ENCODE peak calls at places on chromosomes 16 and 17, in seven cellular contexts. P, X, V, C, L, H and R are unnamed samples.

GRCh38 chr16:17647879-17648649 is 177.3 kb upstream of the XYLT1 start:
- DNase-seq in C (no peak), V (no peak), L (no peak), H (no peak), P (no peak), X (no peak), R (no peak)

GRCh38 chr17:67549787-67550186 is 167.9 kb upstream of the NOL11 start:
- DNase-seq in P (no peak), X (no peak), C (no peak), L (no peak), V (no peak), H (no peak), R (no peak)

GRCh38 chr17:222172-222571 is 40.7 kb upstream of the DOC2B start:
- DNase-seq in H (no peak), P (no peak), X (no peak), V (no peak), C (no peak), L (no peak), R (no peak)

GRCh38 chr17:82819015-82819414 is 20.8 kb downstream of the ZNF750 start:
- DNase-seq in X (no peak), V (peak; percentile 35), C (no peak), P (no peak), L (no peak), H (no peak), R (peak; percentile 17)

GRCh38 chr17:19262650-19263620 is 25.8 kb downstream of the EPN2 start:
- DNase-seq in P (no peak), L (no peak), V (no peak), C (no peak), H (peak; percentile 49), X (no peak), R (no peak)

GRCh38 chr16:71384073-71384724 is 25.7 kb downstream of the CALB2 start:
- DNase-seq in C (no peak), P (no peak), L (no peak), X (no peak), H (no peak), V (no peak), R (no peak)

GRCh38 chr17:62974788-62975586 is 9.0 kb downstream of the TANC2 start:
- DNase-seq in H (no peak), V (no peak), P (peak; percentile 50), X (no peak), L (no peak), C (no peak), R (no peak)

GRCh38 chr17:6910987-6911603 is 79.6 kb upstream of the TEKT1 start:
- DNase-seq in H (peak; percentile 69), C (no peak), X (peak; percentile 23), P (peak; percentile 48), V (peak; percentile 64), L (peak; percentile 33), R (peak; percentile 61)

GRCh38 chr17:72119963-72120877 is 600 bp upstream of the SOX9 start:
- DNase-seq in H (peak; percentile 76), L (no peak), P (peak; percentile 52), V (peak; percentile 73), C (no peak), X (peak; percentile 79), R (no peak)

GRCh38 chr17:61384384-61385090 is 15.1 kb upstream of the TBX2 start:
- DNase-seq in V (no peak), X (no peak), H (peak; percentile 68), C (no peak), P (no peak), L (no peak), R (no peak)

GRCh38 chr17:35947156-35947585 is 3.7 kb upstream of the LYZL6 start:
- DNase-seq in H (peak; percentile 76), L (peak; percentile 64), V (peak; percentile 62), X (peak; percentile 52), P (peak; percentile 69), C (peak; percentile 45), R (peak; percentile 55)

GRCh38 chr17:43169561-43170139 is 1.4 kb upstream of the NBR1 start:
- DNase-seq in H (peak; percentile 65), V (peak; percentile 7), L (no peak), P (peak; percentile 7), X (peak; percentile 84), C (peak; percentile 25), R (peak; percentile 25)

GRCh38 chr17:72387487-72387886 is 266.7 kb downstream of the SOX9 start:
- DNase-seq in V (peak; percentile 91), L (no peak), X (peak; percentile 39), H (peak; percentile 57), P (no peak), C (no peak), R (no peak)

GRCh38 chr17:59155439-59156177 is at the start of gene PRR11:
- DNase-seq in L (no peak), P (peak; percentile 100), X (peak; percentile 100), V (no peak), H (peak; percentile 99), C (peak; percentile 98), R (peak; percentile 99)
- H3K4me1 ChIP-seq in L (peaks cover 30% of the 10 kb centered on the region), P (no peaks in the 10 kb centered on the region), X (peaks cover 60% of the 10 kb centered on the region), V (peaks cover 57% of the 10 kb centered on the region), H (peaks cover 4% of the 10 kb centered on the region), C (peaks cover 7% of the 10 kb centered on the region), R (peaks cover 68% of the 10 kb centered on the region)

GRCh38 chr16:85302848-85303353 is 190.6 kb upstream of the CIBAR2 start:
- DNase-seq in P (no peak), L (no peak), X (no peak), V (no peak), H (no peak), C (no peak), R (no peak)

GRCh38 chr16:85302018-85302847 is 190.0 kb upstream of the CIBAR2 start:
- DNase-seq in X (no peak), P (peak; percentile 29), H (peak; percentile 66), V (no peak), L (no peak), C (no peak), R (no peak)

GRCh38 chr16:85301171-85301690 is 189.0 kb upstream of the CIBAR2 start:
- DNase-seq in H (no peak), C (no peak), L (no peak), V (no peak), X (no peak), P (no peak), R (no peak)

GRCh38 chr16:85304337-85304736 is 192.1 kb upstream of the CIBAR2 start:
- DNase-seq in P (no peak), X (no peak), V (no peak), C (peak; percentile 43), H (no peak), L (no peak), R (peak; percentile 89)

GRCh38 chr16:85303354-85303883 is 191.1 kb upstream of the CIBAR2 start:
- DNase-seq in P (peak; percentile 46), X (peak; percentile 28), C (peak; percentile 53), V (no peak), L (peak; percentile 22), H (peak; percentile 78), R (peak; percentile 85)
- H3K4me1 ChIP-seq in P (no peaks in the 10 kb centered on the region), X (peaks cover 60% of the 10 kb centered on the region), C (peaks cover 22% of the 10 kb centered on the region), V (no peaks in the 10 kb centered on the region), L (peaks cover 58% of the 10 kb centered on the region), H (peaks cover 49% of the 10 kb centered on the region), R (peaks cover 58% of the 10 kb centered on the region)

GRCh38 chr17:76529224-76529642 is 8.3 kb downstream of the CYGB start:
- DNase-seq in X (no peak), H (peak; percentile 80), L (no peak), V (peak; percentile 70), P (no peak), C (no peak), R (peak; percentile 50)
- H3K4me1 ChIP-seq in X (peaks cover 91% of the 10 kb centered on the region), H (peaks cover 68% of the 10 kb centered on the region), L (peaks cover 41% of the 10 kb centered on the region), V (peaks cover 47% of the 10 kb centered on the region), P (peaks cover 4% of the 10 kb centered on the region), C (peaks cover 55% of the 10 kb centered on the region), R (peaks cover 43% of the 10 kb centered on the region)

GRCh38 chr17:80938556-80938955 is 53.1 kb upstream of the CHMP6 start:
- DNase-seq in P (peak; percentile 21), X (no peak), L (no peak), V (no peak), H (no peak), C (no peak), R (no peak)

GRCh38 chr17:80937501-80938356 is 53.9 kb upstream of the CHMP6 start:
- DNase-seq in C (no peak), P (no peak), X (no peak), V (no peak), L (no peak), H (no peak), R (no peak)

GRCh38 chr17:80936218-80936617 is 55.4 kb upstream of the CHMP6 start:
- DNase-seq in V (peak; percentile 44), C (no peak), X (no peak), H (no peak), L (no peak), P (no peak), R (no peak)

GRCh38 chr17:80931421-80932265 is 60.0 kb upstream of the CHMP6 start:
- DNase-seq in X (no peak), H (peak; percentile 51), P (no peak), C (no peak), V (no peak), L (no peak), R (no peak)

GRCh38 chr17:80935526-80935925 is 56.1 kb upstream of the CHMP6 start:
- DNase-seq in V (no peak), H (no peak), L (no peak), C (no peak), X (no peak), P (no peak), R (no peak)
- H3K4me1 ChIP-seq in V (no peaks in the 10 kb centered on the region), H (no peaks in the 10 kb centered on the region), L (no peaks in the 10 kb centered on the region), C (no peaks in the 10 kb centered on the region), X (no peaks in the 10 kb centered on the region), P (no peaks in the 10 kb centered on the region), R (peaks cover 5% of the 10 kb centered on the region)

GRCh38 chr17:40101367-40102210 is 1.2 kb upstream of the NR1D1 start:
- DNase-seq in P (no peak), C (no peak), V (no peak), L (no peak), X (no peak), H (no peak), R (no peak)

GRCh38 chr17:40103082-40103741 is 2.8 kb upstream of the NR1D1 start:
- DNase-seq in X (no peak), L (no peak), C (no peak), H (no peak), P (no peak), V (no peak), R (no peak)

GRCh38 chr17:40106089-40106759 is 5.8 kb upstream of the NR1D1 start:
- DNase-seq in X (no peak), H (no peak), L (no peak), P (no peak), C (no peak), V (no peak), R (no peak)

GRCh38 chr17:40104570-40105471 is 4.4 kb upstream of the NR1D1 start:
- DNase-seq in X (no peak), L (no peak), V (no peak), P (no peak), C (no peak), H (no peak), R (no peak)

GRCh38 chr17:40103742-40104095 is 3.3 kb upstream of the NR1D1 start:
- DNase-seq in C (no peak), V (no peak), L (no peak), X (no peak), H (no peak), P (no peak), R (no peak)
- H3K4me1 ChIP-seq in C (peaks cover 76% of the 10 kb centered on the region), V (peaks cover 42% of the 10 kb centered on the region), L (peaks cover 31% of the 10 kb centered on the region), X (peaks cover 96% of the 10 kb centered on the region), H (peaks cover 53% of the 10 kb centered on the region), P (peaks cover 8% of the 10 kb centered on the region), R (peaks cover 39% of the 10 kb centered on the region)

GRCh38 chr16:55349867-55350266 is 25.9 kb downstream of the IRX6 start:
- DNase-seq in H (no peak), X (no peak), L (no peak), V (no peak), P (no peak), C (no peak), R (no peak)
- H3K4me1 ChIP-seq in H (no peaks in the 10 kb centered on the region), X (no peaks in the 10 kb centered on the region), L (no peaks in the 10 kb centered on the region), V (no peaks in the 10 kb centered on the region), P (no peaks in the 10 kb centered on the region), C (no peaks in the 10 kb centered on the region), R (no peaks in the 10 kb centered on the region)